ENCODE peak calls at places on chromosomes 13 and 19, in ten cellular contexts. One of them, this sample, is unnamed.

GRCh38 chr13:38543561-38543960 is 143.3 kb upstream of the FREM2 start:
- DNase-seq in gastrocnemius medialis: no peak
- DNase-seq in heart right ventricle: no peak
- DNase-seq in ovary: no peak
- DNase-seq in effector memory CD8-positive, alpha-beta T cell: no peak
- DNase-seq in mucosa of descending colon: no peak
- DNase-seq in HuH-7: no peak
- DNase-seq in SJSA1: no peak
- DNase-seq in stimulated activated naive CD4-positive, alpha-beta T cell: no peak
- DNase-seq in activated T-helper 2 cell treated with anti-CD3 and anti-CD28 coated beads, Interferon-gamma antibody, Interleukin-2, Interleukin-4, amounts not matched to agents 10 μg/mL and 5 μg/mL and 100 μg/mL, durations not matched to agents 14 hours and 24 hours and 36 hours: no peak
- DNase-seq in this sample: no peak

GRCh38 chr13:42544246-42544915 is 29.6 kb upstream of the TNFSF11 start:
- DNase-seq in effector memory CD8-positive, alpha-beta T cell: no peak
- DNase-seq in activated T-helper 2 cell treated with anti-CD3 and anti-CD28 coated beads, Interferon-gamma antibody, Interleukin-2, Interleukin-4, amounts not matched to agents 10 μg/mL and 5 μg/mL and 100 μg/mL, durations not matched to agents 14 hours and 24 hours and 36 hours: no peak
- DNase-seq in stimulated activated naive CD4-positive, alpha-beta T cell: no peak
- DNase-seq in HuH-7: no peak
- DNase-seq in mucosa of descending colon: no peak
- DNase-seq in gastrocnemius medialis: no peak
- DNase-seq in ovary: no peak
- DNase-seq in heart right ventricle: no peak
- DNase-seq in SJSA1: no peak
- DNase-seq in this sample: no peak

GRCh38 chr13:111045170-111045569 is 69.9 kb upstream of the ARHGEF7 start:
- DNase-seq in SJSA1: no peak
- DNase-seq in effector memory CD8-positive, alpha-beta T cell: no peak
- DNase-seq in gastrocnemius medialis: no peak
- DNase-seq in mucosa of descending colon: no peak
- DNase-seq in heart right ventricle: no peak
- DNase-seq in HuH-7: no peak
- DNase-seq in stimulated activated naive CD4-positive, alpha-beta T cell: no peak
- DNase-seq in activated T-helper 2 cell treated with anti-CD3 and anti-CD28 coated beads, Interferon-gamma antibody, Interleukin-2, Interleukin-4, amounts not matched to agents 10 μg/mL and 5 μg/mL and 100 μg/mL, durations not matched to agents 14 hours and 24 hours and 36 hours: no peak
- DNase-seq in ovary: no peak
- DNase-seq in this sample: no peak

GRCh38 chr13:36710396-36710795 is 36.6 kb downstream of the SERTM1 start:
- DNase-seq in HuH-7: no peak
- DNase-seq in ovary: no peak
- DNase-seq in gastrocnemius medialis: no peak
- DNase-seq in effector memory CD8-positive, alpha-beta T cell: no peak
- DNase-seq in mucosa of descending colon: no peak
- DNase-seq in heart right ventricle: no peak
- DNase-seq in SJSA1: no peak
- DNase-seq in activated T-helper 2 cell treated with anti-CD3 and anti-CD28 coated beads, Interferon-gamma antibody, Interleukin-2, Interleukin-4, amounts not matched to agents 10 μg/mL and 5 μg/mL and 100 μg/mL, durations not matched to agents 14 hours and 24 hours and 36 hours: no peak
- DNase-seq in stimulated activated naive CD4-positive, alpha-beta T cell: no peak
- DNase-seq in this sample: no peak

GRCh38 chr19:12202250-12202649 is 39.4 kb downstream of the ZNF136 start:
- DNase-seq in HuH-7: no peak
- DNase-seq in effector memory CD8-positive, alpha-beta T cell: peak
- DNase-seq in gastrocnemius medialis: no peak
- DNase-seq in ovary: no peak
- DNase-seq in activated T-helper 2 cell treated with anti-CD3 and anti-CD28 coated beads, Interferon-gamma antibody, Interleukin-2, Interleukin-4, amounts not matched to agents 10 μg/mL and 5 μg/mL and 100 μg/mL, durations not matched to agents 14 hours and 24 hours and 36 hours: peak
- DNase-seq in heart right ventricle: peak
- DNase-seq in mucosa of descending colon: no peak
- DNase-seq in SJSA1: no peak
- DNase-seq in stimulated activated naive CD4-positive, alpha-beta T cell: peak
- DNase-seq in this sample: no peak

GRCh38 chr19:41908724-41909464 is 19.4 kb downstream of the ERFL start:
- DNase-seq in effector memory CD8-positive, alpha-beta T cell: no peak
- DNase-seq in SJSA1: no peak
- DNase-seq in heart right ventricle: no peak
- DNase-seq in activated T-helper 2 cell treated with anti-CD3 and anti-CD28 coated beads, Interferon-gamma antibody, Interleukin-2, Interleukin-4, amounts not matched to agents 10 μg/mL and 5 μg/mL and 100 μg/mL, durations not matched to agents 14 hours and 24 hours and 36 hours: no peak
- DNase-seq in gastrocnemius medialis: no peak
- DNase-seq in mucosa of descending colon: no peak
- DNase-seq in ovary: no peak
- DNase-seq in stimulated activated naive CD4-positive, alpha-beta T cell: no peak
- DNase-seq in HuH-7: no peak
- DNase-seq in this sample: no peak

GRCh38 chr19:15551183-15552004 is 43.1 kb downstream of the CYP4F22 start:
- DNase-seq in HuH-7: peak
- DNase-seq in effector memory CD8-positive, alpha-beta T cell: peak
- DNase-seq in ovary: peak
- DNase-seq in stimulated activated naive CD4-positive, alpha-beta T cell: peak
- DNase-seq in heart right ventricle: peak
- DNase-seq in gastrocnemius medialis: no peak
- DNase-seq in activated T-helper 2 cell treated with anti-CD3 and anti-CD28 coated beads, Interferon-gamma antibody, Interleukin-2, Interleukin-4, amounts not matched to agents 10 μg/mL and 5 μg/mL and 100 μg/mL, durations not matched to agents 14 hours and 24 hours and 36 hours: peak
- DNase-seq in SJSA1: no peak
- DNase-seq in mucosa of descending colon: peak
- DNase-seq in this sample: no peak

GRCh38 chr19:1361601-1362384 is 21.9 kb upstream of the NDUFS7 start:
- DNase-seq in ovary: no peak
- DNase-seq in mucosa of descending colon: no peak
- DNase-seq in HuH-7: no peak
- DNase-seq in activated T-helper 2 cell treated with anti-CD3 and anti-CD28 coated beads, Interferon-gamma antibody, Interleukin-2, Interleukin-4, amounts not matched to agents 10 μg/mL and 5 μg/mL and 100 μg/mL, durations not matched to agents 14 hours and 24 hours and 36 hours: no peak
- DNase-seq in gastrocnemius medialis: no peak
- DNase-seq in stimulated activated naive CD4-positive, alpha-beta T cell: no peak
- DNase-seq in heart right ventricle: no peak
- DNase-seq in SJSA1: peak
- DNase-seq in effector memory CD8-positive, alpha-beta T cell: no peak
- DNase-seq in this sample: no peak

GRCh38 chr13:27976362-27977177 is 7.5 kb upstream of the CDX2 start:
- DNase-seq in effector memory CD8-positive, alpha-beta T cell: no peak
- DNase-seq in SJSA1: no peak
- DNase-seq in stimulated activated naive CD4-positive, alpha-beta T cell: no peak
- DNase-seq in HuH-7: no peak
- DNase-seq in ovary: no peak
- DNase-seq in mucosa of descending colon: no peak
- DNase-seq in activated T-helper 2 cell treated with anti-CD3 and anti-CD28 coated beads, Interferon-gamma antibody, Interleukin-2, Interleukin-4, amounts not matched to agents 10 μg/mL and 5 μg/mL and 100 μg/mL, durations not matched to agents 14 hours and 24 hours and 36 hours: no peak
- DNase-seq in heart right ventricle: no peak
- DNase-seq in gastrocnemius medialis: no peak
- DNase-seq in this sample: no peak

GRCh38 chr19:14023404-14024235 is 4.3 kb upstream of the RLN3 start:
- DNase-seq in gastrocnemius medialis: no peak
- DNase-seq in ovary: no peak
- DNase-seq in SJSA1: no peak
- DNase-seq in HuH-7: peak
- DNase-seq in stimulated activated naive CD4-positive, alpha-beta T cell: no peak
- DNase-seq in heart right ventricle: no peak
- DNase-seq in mucosa of descending colon: no peak
- DNase-seq in effector memory CD8-positive, alpha-beta T cell: no peak
- DNase-seq in activated T-helper 2 cell treated with anti-CD3 and anti-CD28 coated beads, Interferon-gamma antibody, Interleukin-2, Interleukin-4, amounts not matched to agents 10 μg/mL and 5 μg/mL and 100 μg/mL, durations not matched to agents 14 hours and 24 hours and 36 hours: no peak
- DNase-seq in this sample: peak

GRCh38 chr13:51287758-51288157 is 51.7 kb upstream of the SERPINE3 start:
- DNase-seq in effector memory CD8-positive, alpha-beta T cell: no peak
- DNase-seq in ovary: no peak
- DNase-seq in mucosa of descending colon: no peak
- DNase-seq in stimulated activated naive CD4-positive, alpha-beta T cell: no peak
- DNase-seq in gastrocnemius medialis: no peak
- DNase-seq in HuH-7: no peak
- DNase-seq in SJSA1: no peak
- DNase-seq in activated T-helper 2 cell treated with anti-CD3 and anti-CD28 coated beads, Interferon-gamma antibody, Interleukin-2, Interleukin-4, amounts not matched to agents 10 μg/mL and 5 μg/mL and 100 μg/mL, durations not matched to agents 14 hours and 24 hours and 36 hours: no peak
- DNase-seq in heart right ventricle: no peak
- DNase-seq in this sample: no peak

GRCh38 chr19:5691205-5691929 is 1.3 kb downstream of the RPL36 start:
- DNase-seq in effector memory CD8-positive, alpha-beta T cell: peak
- DNase-seq in activated T-helper 2 cell treated with anti-CD3 and anti-CD28 coated beads, Interferon-gamma antibody, Interleukin-2, Interleukin-4, amounts not matched to agents 10 μg/mL and 5 μg/mL and 100 μg/mL, durations not matched to agents 14 hours and 24 hours and 36 hours: peak
- DNase-seq in ovary: peak
- DNase-seq in gastrocnemius medialis: no peak
- DNase-seq in mucosa of descending colon: peak
- DNase-seq in heart right ventricle: peak
- DNase-seq in HuH-7: no peak
- DNase-seq in stimulated activated naive CD4-positive, alpha-beta T cell: no peak
- DNase-seq in SJSA1: peak
- DNase-seq in this sample: no peak

GRCh38 chr19:17972230-17972629 is 5.3 kb downstream of the KCNN1 start:
- DNase-seq in stimulated activated naive CD4-positive, alpha-beta T cell: no peak
- DNase-seq in activated T-helper 2 cell treated with anti-CD3 and anti-CD28 coated beads, Interferon-gamma antibody, Interleukin-2, Interleukin-4, amounts not matched to agents 10 μg/mL and 5 μg/mL and 100 μg/mL, durations not matched to agents 14 hours and 24 hours and 36 hours: no peak
- DNase-seq in mucosa of descending colon: no peak
- DNase-seq in effector memory CD8-positive, alpha-beta T cell: no peak
- DNase-seq in gastrocnemius medialis: no peak
- DNase-seq in HuH-7: peak
- DNase-seq in heart right ventricle: no peak
- DNase-seq in ovary: no peak
- DNase-seq in SJSA1: no peak
- DNase-seq in this sample: no peak

GRCh38 chr19:788821-789472 is 8.3 kb upstream of the PTBP1 start:
- DNase-seq in gastrocnemius medialis: no peak
- DNase-seq in heart right ventricle: no peak
- DNase-seq in effector memory CD8-positive, alpha-beta T cell: no peak
- DNase-seq in HuH-7: no peak
- DNase-seq in SJSA1: no peak
- DNase-seq in ovary: no peak
- DNase-seq in stimulated activated naive CD4-positive, alpha-beta T cell: no peak
- DNase-seq in mucosa of descending colon: no peak
- DNase-seq in activated T-helper 2 cell treated with anti-CD3 and anti-CD28 coated beads, Interferon-gamma antibody, Interleukin-2, Interleukin-4, amounts not matched to agents 10 μg/mL and 5 μg/mL and 100 μg/mL, durations not matched to agents 14 hours and 24 hours and 36 hours: no peak
- DNase-seq in this sample: no peak

GRCh38 chr19:54952591-54953344 is 5.4 kb upstream of the NLRP7 start:
- DNase-seq in HuH-7: no peak
- DNase-seq in ovary: no peak
- DNase-seq in effector memory CD8-positive, alpha-beta T cell: no peak
- DNase-seq in stimulated activated naive CD4-positive, alpha-beta T cell: no peak
- DNase-seq in gastrocnemius medialis: no peak
- DNase-seq in activated T-helper 2 cell treated with anti-CD3 and anti-CD28 coated beads, Interferon-gamma antibody, Interleukin-2, Interleukin-4, amounts not matched to agents 10 μg/mL and 5 μg/mL and 100 μg/mL, durations not matched to agents 14 hours and 24 hours and 36 hours: no peak
- DNase-seq in heart right ventricle: no peak
- DNase-seq in SJSA1: peak
- DNase-seq in mucosa of descending colon: no peak
- DNase-seq in this sample: no peak

GRCh38 chr13:51148952-51149573 is 38.0 kb upstream of the C13orf42 start:
- DNase-seq in gastrocnemius medialis: no peak
- DNase-seq in SJSA1: no peak
- DNase-seq in stimulated activated naive CD4-positive, alpha-beta T cell: no peak
- DNase-seq in heart right ventricle: no peak
- DNase-seq in ovary: no peak
- DNase-seq in HuH-7: peak
- DNase-seq in activated T-helper 2 cell treated with anti-CD3 and anti-CD28 coated beads, Interferon-gamma antibody, Interleukin-2, Interleukin-4, amounts not matched to agents 10 μg/mL and 5 μg/mL and 100 μg/mL, durations not matched to agents 14 hours and 24 hours and 36 hours: no peak
- DNase-seq in effector memory CD8-positive, alpha-beta T cell: no peak
- DNase-seq in mucosa of descending colon: no peak
- DNase-seq in this sample: peak

GRCh38 chr13:107138468-107138867 is 570.5 kb upstream of the ARGLU1 start:
- DNase-seq in stimulated activated naive CD4-positive, alpha-beta T cell: no peak
- DNase-seq in ovary: no peak
- DNase-seq in effector memory CD8-positive, alpha-beta T cell: no peak
- DNase-seq in heart right ventricle: no peak
- DNase-seq in activated T-helper 2 cell treated with anti-CD3 and anti-CD28 coated beads, Interferon-gamma antibody, Interleukin-2, Interleukin-4, amounts not matched to agents 10 μg/mL and 5 μg/mL and 100 μg/mL, durations not matched to agents 14 hours and 24 hours and 36 hours: no peak
- DNase-seq in SJSA1: no peak
- DNase-seq in HuH-7: no peak
- DNase-seq in mucosa of descending colon: no peak
- DNase-seq in gastrocnemius medialis: no peak
- DNase-seq in this sample: no peak

GRCh38 chr13:26961890-26962615 is 201.5 kb upstream of the GPR12 start:
- DNase-seq in stimulated activated naive CD4-positive, alpha-beta T cell: no peak
- DNase-seq in HuH-7: peak
- DNase-seq in SJSA1: no peak
- DNase-seq in ovary: no peak
- DNase-seq in gastrocnemius medialis: no peak
- DNase-seq in effector memory CD8-positive, alpha-beta T cell: no peak
- DNase-seq in heart right ventricle: no peak
- DNase-seq in activated T-helper 2 cell treated with anti-CD3 and anti-CD28 coated beads, Interferon-gamma antibody, Interleukin-2, Interleukin-4, amounts not matched to agents 10 μg/mL and 5 μg/mL and 100 μg/mL, durations not matched to agents 14 hours and 24 hours and 36 hours: no peak
- DNase-seq in mucosa of descending colon: peak
- DNase-seq in this sample: no peak

GRCh38 chr13:40503966-40504591 is 162.4 kb downstream of the FOXO1 start:
- DNase-seq in ovary: no peak
- DNase-seq in SJSA1: peak
- DNase-seq in mucosa of descending colon: no peak
- DNase-seq in gastrocnemius medialis: no peak
- DNase-seq in effector memory CD8-positive, alpha-beta T cell: no peak
- DNase-seq in heart right ventricle: no peak
- DNase-seq in stimulated activated naive CD4-positive, alpha-beta T cell: no peak
- DNase-seq in HuH-7: no peak
- DNase-seq in activated T-helper 2 cell treated with anti-CD3 and anti-CD28 coated beads, Interferon-gamma antibody, Interleukin-2, Interleukin-4, amounts not matched to agents 10 μg/mL and 5 μg/mL and 100 μg/mL, durations not matched to agents 14 hours and 24 hours and 36 hours: no peak
- DNase-seq in this sample: no peak

GRCh38 chr13:97112451-97113152 is 109.5 kb upstream of the MBNL2 start:
- DNase-seq in HuH-7: no peak
- DNase-seq in gastrocnemius medialis: no peak
- DNase-seq in heart right ventricle: no peak
- DNase-seq in activated T-helper 2 cell treated with anti-CD3 and anti-CD28 coated beads, Interferon-gamma antibody, Interleukin-2, Interleukin-4, amounts not matched to agents 10 μg/mL and 5 μg/mL and 100 μg/mL, durations not matched to agents 14 hours and 24 hours and 36 hours: no peak
- DNase-seq in mucosa of descending colon: no peak
- DNase-seq in stimulated activated naive CD4-positive, alpha-beta T cell: no peak
- DNase-seq in effector memory CD8-positive, alpha-beta T cell: no peak
- DNase-seq in SJSA1: no peak
- DNase-seq in ovary: no peak
- DNase-seq in this sample: no peak

GRCh38 chr19:16627194-16627927 is 643 bp downstream of the MED26 start:
- DNase-seq in stimulated activated naive CD4-positive, alpha-beta T cell: no peak
- DNase-seq in mucosa of descending colon: peak
- DNase-seq in activated T-helper 2 cell treated with anti-CD3 and anti-CD28 coated beads, Interferon-gamma antibody, Interleukin-2, Interleukin-4, amounts not matched to agents 10 μg/mL and 5 μg/mL and 100 μg/mL, durations not matched to agents 14 hours and 24 hours and 36 hours: peak
- DNase-seq in SJSA1: peak
- DNase-seq in heart right ventricle: no peak
- DNase-seq in gastrocnemius medialis: no peak
- DNase-seq in effector memory CD8-positive, alpha-beta T cell: peak
- DNase-seq in ovary: peak
- DNase-seq in HuH-7: no peak
- DNase-seq in this sample: peak

GRCh38 chr19:51091895-51092873 is 9.5 kb upstream of the KLK14 start:
- DNase-seq in mucosa of descending colon: no peak
- DNase-seq in gastrocnemius medialis: no peak
- DNase-seq in activated T-helper 2 cell treated with anti-CD3 and anti-CD28 coated beads, Interferon-gamma antibody, Interleukin-2, Interleukin-4, amounts not matched to agents 10 μg/mL and 5 μg/mL and 100 μg/mL, durations not matched to agents 14 hours and 24 hours and 36 hours: no peak
- DNase-seq in SJSA1: no peak
- DNase-seq in stimulated activated naive CD4-positive, alpha-beta T cell: no peak
- DNase-seq in HuH-7: no peak
- DNase-seq in ovary: no peak
- DNase-seq in heart right ventricle: no peak
- DNase-seq in effector memory CD8-positive, alpha-beta T cell: no peak
- DNase-seq in this sample: no peak